ENCODE peak calls at places on chromosome 16, in four cellular contexts. V is right cardiac atrium, Y is fibroblast of lung, G is stomach. C is an unnamed sample.

GRCh38 chr16:24511174-24511573 is 28.2 kb upstream of the RBBP6 start:
- DNase-seq in G (no peak), V (no peak), Y (no peak), C (no peak)

GRCh38 chr16:82535262-82535661 is 91.5 kb upstream of the CDH13 start:
- DNase-seq in Y (no peak), V (no peak), G (no peak), C (no peak)

GRCh38 chr16:84567446-84567962 is 50.4 kb downstream of the COTL1 start:
- DNase-seq in G (no peak), V (no peak), Y (no peak), C (no peak)

GRCh38 chr16:87410958-87411357 is 18.8 kb downstream of the MAP1LC3B start:
- DNase-seq in G (no peak), V (no peak), Y (no peak), C (no peak)

GRCh38 chr16:88649924-88650748 is 717 bp downstream of the CYBA start:
- DNase-seq in G (peak; percentile 48), Y (no peak), V (peak; percentile 59), C (peak; percentile 65)

GRCh38 chr16:66661210-66661560 is 35.4 kb downstream of the CMTM4 start:
- DNase-seq in G (no peak), V (no peak), Y (no peak), C (no peak)

GRCh38 chr16:61871837-61872777 is 164.1 kb downstream of the CDH8 start:
- DNase-seq in V (no peak), G (no peak), Y (no peak), C (no peak)

GRCh38 chr16:54216268-54217187 is 70.1 kb downstream of the IRX3 start:
- DNase-seq in V (peak; percentile 66), Y (no peak), G (no peak), C (no peak)

GRCh38 chr16:3173892-3174617 is 13.9 kb upstream of the OR1F1 start:
- DNase-seq in V (no peak), G (no peak), Y (no peak), C (no peak)

DNA sequence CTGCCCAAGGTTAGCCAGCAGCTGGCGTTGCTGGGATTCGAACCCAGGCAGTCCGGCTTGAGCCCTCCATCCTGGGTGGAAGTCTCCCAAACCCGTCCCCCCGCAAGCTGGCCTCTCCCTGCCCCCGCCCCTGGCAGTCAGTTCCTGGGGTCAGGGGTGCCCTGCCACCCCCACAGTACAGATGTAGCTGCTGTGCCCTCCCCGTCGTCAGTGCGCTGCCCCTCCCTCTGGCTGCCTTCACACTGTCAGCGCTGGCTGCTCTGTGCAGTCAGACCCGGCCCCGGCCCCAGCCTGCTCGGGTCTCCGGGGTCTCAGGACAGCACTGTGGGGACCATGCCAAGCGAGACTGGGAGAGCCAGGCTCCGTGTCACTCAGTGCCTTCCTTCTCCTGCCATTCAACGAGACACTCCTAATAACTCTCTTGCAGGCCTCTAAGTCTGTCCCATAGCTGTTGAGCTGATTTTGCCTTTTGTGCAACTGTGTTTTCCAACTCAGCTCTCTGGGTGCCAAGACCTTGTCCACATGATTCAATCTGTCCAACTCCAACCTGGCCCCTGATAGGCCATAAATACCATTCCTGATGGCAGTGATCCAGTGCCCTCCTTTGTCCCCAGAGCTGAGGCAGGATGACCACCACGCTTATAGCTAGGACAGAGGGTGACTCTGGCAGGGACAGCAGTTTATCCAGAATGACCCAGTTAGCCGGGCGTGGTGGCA is 55.5 kb upstream of the IL34 start:
- DNase-seq in V (peak; percentile 21), Y (no peak), G (no peak), C (no peak)
- H3K27ac ChIP-seq in V (peak overlapping the region; percentile 10), Y (no peak overlapping the region), G (peak overlapping the region; percentile 29), C (peak overlapping the region; percentile 2)

GRCh38 chr16:65445313-65446260 is 323.7 kb upstream of the CDH11 start:
- DNase-seq in G (no peak), Y (peak; percentile 25), V (no peak), C (no peak)
- H3K27ac ChIP-seq in G (no peak overlapping the region), Y (no peak overlapping the region), V (no peak overlapping the region), C (no peak overlapping the region)

GRCh38 chr16:14308357-14308723 is 237.2 kb downstream of the MRTFB start:
- DNase-seq in Y (no peak), G (no peak), V (no peak), C (no peak)
- H3K27ac ChIP-seq in Y (peak overlapping the region; percentile 70), G (no peak overlapping the region), V (no peak overlapping the region), C (no peak overlapping the region)

GRCh38 chr16:57651344-57652333 is 16.5 kb upstream of the ADGRG3 start:
- DNase-seq in V (no peak), Y (no peak), G (no peak), C (no peak)
- H3K27ac ChIP-seq in V (no peak overlapping the region), Y (no peak overlapping the region), G (no peak overlapping the region), C (no peak overlapping the region)

DNA sequence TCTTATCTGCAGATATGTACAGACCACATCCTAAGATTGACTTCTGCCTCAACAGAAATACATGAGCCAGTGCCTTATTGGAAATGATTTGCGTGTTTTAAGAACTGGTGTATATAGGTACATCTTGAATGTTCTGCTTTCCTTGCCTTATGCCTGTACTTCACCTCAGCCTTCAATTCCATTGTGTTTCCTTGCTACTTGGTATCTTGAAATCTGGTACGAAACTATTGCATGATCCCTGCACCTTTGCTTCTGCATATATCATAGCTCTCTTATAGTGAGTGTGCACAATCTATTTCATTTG is 1.5 kb downstream of the ATF7IP2 start:
- DNase-seq in G (no peak), V (no peak), Y (no peak), C (no peak)
- H3K27ac ChIP-seq in G (no peak overlapping the region), V (no peak overlapping the region), Y (no peak overlapping the region), C (no peak overlapping the region)

DNA sequence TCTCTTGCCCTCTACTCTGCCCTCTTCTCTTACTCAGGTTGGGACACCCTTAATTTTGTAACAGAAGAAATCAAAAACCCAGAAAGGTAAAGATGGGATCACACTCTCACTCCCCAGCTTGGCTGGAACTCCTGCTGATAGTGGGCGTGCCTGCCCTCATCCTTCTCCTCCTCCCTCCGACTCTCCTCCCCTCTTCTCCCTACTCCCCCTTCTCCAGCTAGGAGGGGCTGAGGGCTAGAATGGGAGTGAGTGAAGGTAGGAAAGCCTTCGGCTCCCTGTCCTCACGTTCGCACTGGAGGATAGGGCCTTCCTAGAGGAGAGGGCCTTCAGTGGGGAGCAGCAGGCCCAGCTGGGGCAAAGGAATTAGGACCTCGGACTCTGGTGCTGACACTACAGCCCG is 20.3 kb downstream of the SLC7A6OS start:
- DNase-seq in V (no peak), G (no peak), Y (no peak), C (no peak)
- H3K27ac ChIP-seq in V (peak overlapping the region; percentile 72), G (no peak overlapping the region), Y (no peak overlapping the region), C (peak overlapping the region; percentile 0)